ENCODE peak calls at places on chromosome 14, in ten cellular contexts. Q is stimulated activated CD4-positive, alpha-beta T cell treated with anti-CD3 and anti-CD28 coated beads, Interleukin-15, amount 100 ng/mL, for 24 hours; T is astrocyte of the cerebellum; B is T1000; K is amniotic stem cell; E is pons; P is activated T-cell treated with anti-CD3 and anti-CD28 coated beads, Interleukin-2, amount 50 U/mL, for 72 hours; L is cardiac muscle cell; M is hypothalamus; F is right atrium auricular region. W is an unnamed sample.

GRCh38 chr14:98952595-98953325 is 319.2 kb downstream of the BCL11B start:
- DNase-seq in K (no peak), F (peak; percentile 66), T (peak; percentile 83), P (peak; percentile 28), E (no peak), B (peak; percentile 6), M (no peak), L (no peak), Q (peak; percentile 41), W (no peak)

GRCh38 chr14:34711169-34711568 is 3.2 kb downstream of the CFL2 start:
- DNase-seq in L (peak; percentile 53), P (no peak), M (peak; percentile 61), T (peak; percentile 48), E (peak; percentile 86), Q (no peak), B (no peak), K (peak; percentile 82), F (no peak), W (no peak)

GRCh38 chr14:92755495-92755894 is 7.1 kb upstream of the LGMN start:
- DNase-seq in T (no peak), Q (no peak), P (no peak), F (no peak), L (no peak), M (no peak), E (no peak), B (no peak), K (no peak), W (no peak)

GRCh38 chr14:89428556-89429196 is 11.6 kb upstream of the FOXN3 start:
- DNase-seq in F (no peak), K (no peak), T (no peak), B (no peak), M (no peak), L (no peak), E (no peak), Q (no peak), P (no peak), W (no peak)

GRCh38 chr14:103846569-103847438 is 571 bp downstream of the PPP1R13B start:
- DNase-seq in E (no peak), T (no peak), B (no peak), K (no peak), F (no peak), M (peak; percentile 42), Q (peak; percentile 43), L (peak; percentile 49), P (peak; percentile 51), W (no peak)

GRCh38 chr14:29028973-29029582 is 262.5 kb downstream of the FOXG1 start:
- DNase-seq in Q (no peak), T (no peak), F (no peak), L (no peak), P (no peak), B (peak; percentile 6), K (no peak), M (no peak), E (no peak), W (no peak)

GRCh38 chr14:50527970-50528369 is 4.4 kb downstream of the MAP4K5 start:
- DNase-seq in T (no peak), Q (no peak), B (no peak), K (no peak), E (no peak), P (no peak), F (no peak), L (no peak), M (no peak), W (no peak)

GRCh38 chr14:101781240-101782061 is 19.9 kb downstream of the PPP2R5C start:
- DNase-seq in M (no peak), B (no peak), Q (peak; percentile 60), P (peak; percentile 55), K (no peak), T (no peak), L (peak; percentile 19), F (no peak), E (no peak), W (no peak)

GRCh38 chr14:77554207-77554606 is 55.6 kb upstream of the ISM2 start:
- DNase-seq in P (no peak), Q (peak; percentile 11), M (no peak), K (no peak), L (no peak), B (no peak), T (no peak), F (no peak), E (no peak), W (no peak)

GRCh38 chr14:35594616-35595015 is 60.7 kb downstream of the INSM2 start:
- DNase-seq in P (no peak), B (no peak), L (no peak), K (no peak), E (no peak), T (no peak), Q (no peak), F (no peak), M (no peak), W (no peak)

GRCh38 chr14:96077983-96078686 is 39.0 kb downstream of the C14orf132 start:
- DNase-seq in K (no peak), L (no peak), M (no peak), B (no peak), T (no peak), E (no peak), Q (no peak), F (no peak), P (no peak), W (no peak)

GRCh38 chr14:75437201-75438143 is 9.7 kb downstream of the JDP2 start:
- DNase-seq in T (no peak), B (no peak), P (no peak), F (no peak), E (no peak), Q (no peak), M (no peak), K (no peak), L (no peak), W (no peak)

GRCh38 chr14:94564381-94564780 is 3.1 kb downstream of the SERPINA4 start:
- DNase-seq in B (no peak), Q (no peak), E (no peak), K (no peak), F (no peak), T (no peak), P (no peak), L (no peak), M (no peak), W (no peak)

GRCh38 chr14:71062581-71063303 is 155.5 kb downstream of the PCNX1 start:
- DNase-seq in L (no peak), B (no peak), T (no peak), K (no peak), M (no peak), Q (no peak), F (no peak), E (no peak), P (no peak), W (no peak)

GRCh38 chr14:22071001-22071400 is 397.4 kb upstream of the OR4E1 start:
- DNase-seq in E (no peak), T (no peak), M (no peak), F (no peak), P (peak; percentile 46), B (no peak), Q (peak; percentile 53), K (no peak), L (no peak), W (no peak)

GRCh38 chr14:59028476-59029202 is 159.8 kb upstream of the DAAM1 start:
- DNase-seq in F (no peak), T (peak; percentile 90), L (peak; percentile 74), B (peak; percentile 87), P (peak; percentile 42), E (peak; percentile 67), M (peak; percentile 33), K (peak; percentile 81), Q (peak; percentile 54), W (no peak)

GRCh38 chr14:90060965-90061848 is 587 bp upstream of the KCNK13 start:
- DNase-seq in M (no peak), E (no peak), Q (peak; percentile 29), K (no peak), T (no peak), P (peak; percentile 33), F (no peak), B (no peak), L (peak; percentile 30), W (no peak)

GRCh38 chr14:83170165-83170564 is 1636.5 kb upstream of the SEL1L start:
- DNase-seq in Q (no peak), F (no peak), E (no peak), B (no peak), L (no peak), M (no peak), P (no peak), T (no peak), K (no peak), W (no peak)